ENCODE peak calls at places on chromosomes 6 and 20, in seven cellular contexts. Y is fibroblast of pulmonary artery, I is SK-N-SH, L is psoas muscle, E is AG10803, K is GM23338, C is IMR-90. T is an unnamed sample.

GRCh38 chr6:157267109-157267611 is 56.2 kb downstream of the TMEM242 start:
- DNase-seq in Y (no peak), I (no peak), L (no peak), E (no peak), K (peak), C (no peak), T (no peak)

GRCh38 chr20:8020314-8021079 is 936 bp upstream of the TMX4 start:
- DNase-seq in Y (no peak), I (no peak), L (no peak), E (peak), K (no peak), C (no peak), T (no peak)

GRCh38 chr6:14025160-14025559 is 92.4 kb upstream of the CD83 start:
- DNase-seq in Y (no peak), I (no peak), L (no peak), E (no peak), K (no peak), C (no peak), T (no peak)

GRCh38 chr20:61749406-61750075 is 316.1 kb downstream of the TAF4 start:
- DNase-seq in Y (no peak), I (no peak), L (peak), E (no peak), K (no peak), C (no peak), T (no peak)

GRCh38 chr6:25872804-25873203 is 1.2 kb downstream of the SLC17A3 start:
- DNase-seq in Y (no peak), I (no peak), L (no peak), E (no peak), K (no peak), C (no peak), T (no peak)

GRCh38 chr6:149614352-149614751 is 34.2 kb downstream of the KATNA1 start:
- DNase-seq in Y (peak), I (no peak), L (no peak), E (peak), K (no peak), C (peak), T (peak)

GRCh38 chr6:32852018-32852843 is 1.3 kb downstream of the TAP1 start:
- DNase-seq in Y (peak), I (no peak), L (no peak), E (peak), K (peak), C (no peak), T (peak)

GRCh38 chr20:8318999-8319614 is 187.0 kb downstream of the PLCB1 start:
- DNase-seq in Y (no peak), I (no peak), L (no peak), E (no peak), K (no peak), C (no peak), T (no peak)

GRCh38 chr6:19368511-19368910 is 468.7 kb upstream of the ID4 start:
- DNase-seq in Y (peak), I (no peak), L (no peak), E (peak), K (no peak), C (peak), T (peak)

GRCh38 chr6:125787791-125788190 is 3.0 kb upstream of the NCOA7 start:
- DNase-seq in Y (peak), I (no peak), L (no peak), E (peak), K (no peak), C (peak), T (peak)

GRCh38 chr6:52233975-52234823 is 10.1 kb downstream of the IL17F start:
- DNase-seq in Y (peak), I (peak), L (peak), E (peak), K (peak), C (peak), T (peak)

GRCh38 chr6:112154711-112155110 is 67.3 kb downstream of the FAM229B start:
- DNase-seq in Y (no peak), I (no peak), L (no peak), E (no peak), K (no peak), C (no peak), T (no peak)

GRCh38 chr20:19901226-19901625 is 115.9 kb upstream of the NAA20 start:
- DNase-seq in Y (no peak), I (no peak), L (no peak), E (no peak), K (no peak), C (no peak), T (no peak)

GRCh38 chr20:51481311-51481997 is 61.1 kb downstream of the NFATC2 start:
- DNase-seq in Y (no peak), I (no peak), L (no peak), E (no peak), K (no peak), C (no peak), T (no peak)

GRCh38 chr20:13147071-13147961 is 73.8 kb upstream of the ISM1 start:
- DNase-seq in Y (no peak), I (no peak), L (no peak), E (peak), K (no peak), C (no peak), T (peak)

GRCh38 chr20:7090753-7091310 is 323.3 kb downstream of the BMP2 start:
- DNase-seq in Y (no peak), I (no peak), L (no peak), E (no peak), K (peak), C (no peak), T (no peak)

GRCh38 chr6:85640806-85641205 is 1.9 kb downstream of the SYNCRIP start:
- DNase-seq in Y (no peak), I (no peak), L (no peak), E (no peak), K (no peak), C (peak), T (peak)

GRCh38 chr6:74677463-74677862 is 528.4 kb downstream of the COL12A1 start:
- DNase-seq in Y (no peak), I (no peak), L (no peak), E (no peak), K (no peak), C (no peak), T (no peak)

GRCh38 chr6:26520840-26521484 is 17.2 kb upstream of the HMGN4 start:
- DNase-seq in Y (peak), I (peak), L (peak), E (peak), K (peak), C (peak), T (peak)

GRCh38 chr6:75611702-75612375 is 10.2 kb downstream of the SENP6 start:
- DNase-seq in Y (no peak), I (no peak), L (no peak), E (peak), K (no peak), C (peak), T (peak)

GRCh38 chr6:25706314-25707014 is 48.1 kb upstream of the SLC17A4 start:
- DNase-seq in Y (peak), I (peak), L (peak), E (no peak), K (no peak), C (no peak), T (peak)

GRCh38 chr6:158597565-158597964 is 37.7 kb downstream of the TMEM181 start:
- DNase-seq in Y (no peak), I (no peak), L (no peak), E (no peak), K (no peak), C (no peak), T (no peak)

GRCh38 chr6:158593670-158594069 is 33.8 kb downstream of the TMEM181 start:
- DNase-seq in Y (no peak), I (no peak), L (no peak), E (no peak), K (no peak), C (no peak), T (no peak)

GRCh38 chr6:158596861-158597260 is 37.0 kb downstream of the TMEM181 start:
- DNase-seq in Y (no peak), I (peak), L (no peak), E (no peak), K (no peak), C (no peak), T (no peak)

GRCh38 chr6:158591134-158591809 is 31.4 kb downstream of the TMEM181 start:
- DNase-seq in Y (no peak), I (no peak), L (no peak), E (no peak), K (no peak), C (no peak), T (no peak)

DNA sequence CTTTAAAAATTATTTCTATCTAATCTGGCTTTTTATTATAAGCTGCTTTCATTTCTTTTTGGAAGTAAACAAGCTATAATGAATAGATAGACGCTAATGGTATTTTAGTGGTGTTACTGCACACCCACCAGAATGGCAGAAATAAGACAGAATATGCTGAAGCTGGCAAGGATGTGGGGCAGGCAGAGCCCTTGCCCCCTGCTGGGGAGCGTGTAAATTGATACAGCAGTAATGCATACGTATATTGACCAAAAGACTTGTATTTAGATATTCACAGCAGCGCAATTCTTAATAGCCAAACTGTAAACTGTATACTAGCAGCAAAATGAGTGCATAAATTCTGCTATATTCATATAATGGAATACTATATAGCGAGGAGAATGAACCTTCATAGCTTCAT is 35.3 kb downstream of the TMEM181 start:
- DNase-seq in Y (peak), I (peak), L (no peak), E (peak), K (no peak), C (no peak), T (no peak)
- TF ChIP-seq CTCF in Y (peak), I (peak), L (no peak), E (peak), K (no peak), C (peak), T (peak)

DNA sequence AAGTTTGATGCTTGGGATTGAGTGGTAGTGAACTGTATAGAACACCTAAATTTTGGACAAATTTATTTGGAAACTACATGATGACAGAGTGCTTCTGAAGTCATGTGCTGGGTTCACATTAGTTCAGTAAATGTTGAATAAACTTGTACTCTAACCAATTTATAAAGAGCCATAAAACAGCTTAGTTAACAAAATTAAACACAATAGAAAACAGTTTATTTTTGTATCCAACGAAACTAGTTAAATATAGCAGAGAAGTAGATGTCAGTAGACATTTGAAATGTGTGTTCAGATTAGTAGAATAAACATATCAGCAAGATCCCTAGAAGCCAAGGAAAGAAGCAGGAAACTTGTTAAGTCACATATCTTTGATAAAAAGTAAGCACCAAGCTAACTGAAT is 32.1 kb downstream of the SCAF8 start:
- DNase-seq in Y (no peak), I (no peak), L (no peak), E (no peak), K (no peak), C (no peak), T (no peak)
- H3K4me3 ChIP-seq in Y (no peak), I (no peak), L (no peak), E (no peak), K (no peak), C (no peak), T (no peak)

GRCh38 chr6:37698264-37699137 is 818 bp upstream of the MDGA1 start:
- DNase-seq in Y (peak), I (peak), L (peak), E (peak), K (peak), C (peak), T (no peak)
- TF ChIP-seq CTCF in Y (no peak), I (no peak), L (no peak), E (no peak), K (no peak), C (no peak), T (no peak)

GRCh38 chr6:137869781-137870180 is 2.7 kb downstream of the TNFAIP3 start:
- DNase-seq in Y (no peak), I (no peak), L (no peak), E (no peak), K (no peak), C (no peak), T (no peak)
- H3K4me3 ChIP-seq in Y (peak), I (no peak), L (peak), E (no peak), K (no peak), C (peak), T (peak)

GRCh38 chr6:63635563-63636515 is at the start of gene PHF3:
- DNase-seq in Y (peak), I (peak), L (peak), E (peak), K (peak), C (peak), T (peak)
- TF ChIP-seq CTCF in Y (peak), I (peak), L (no peak), E (peak), K (no peak), C (peak), T (peak)

DNA sequence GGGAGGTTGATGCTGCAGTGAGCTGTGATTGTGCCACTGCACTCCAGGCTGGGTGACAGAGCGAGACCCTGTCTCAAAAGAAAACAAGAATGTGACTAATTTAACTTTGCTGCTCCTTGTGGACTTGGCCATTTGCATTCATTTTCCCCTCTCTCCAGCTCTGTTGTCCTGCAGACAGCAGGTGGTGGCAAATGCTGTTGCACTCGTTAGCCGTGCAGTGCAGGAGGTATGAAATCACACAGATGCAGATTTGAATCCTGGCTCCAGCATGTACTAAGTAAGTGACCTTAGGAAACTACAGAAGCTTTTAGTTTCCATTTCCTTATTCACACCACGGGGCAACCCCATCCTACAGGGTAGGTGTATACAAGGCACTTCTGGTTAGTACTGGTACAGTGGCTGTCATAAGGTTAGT is 9.6 kb upstream of the BEND3 start:
- DNase-seq in Y (no peak), I (no peak), L (no peak), E (no peak), K (peak), C (no peak), T (no peak)
- H3K4me3 ChIP-seq in Y (no peak), I (no peak), L (no peak), E (no peak), K (no peak), C (no peak), T (no peak)

GRCh38 chr20:25058051-25058796 is at the start of gene ACSS1:
- DNase-seq in Y (peak), I (peak), L (peak), E (peak), K (peak), C (peak), T (peak)

GRCh38 chr20:25058797-25059486 is 1.0 kb upstream of the ACSS1 start:
- DNase-seq in Y (peak), I (peak), L (no peak), E (no peak), K (peak), C (peak), T (no peak)

GRCh38 chr20:25056601-25057233 is 1.2 kb downstream of the ACSS1 start:
- DNase-seq in Y (no peak), I (no peak), L (no peak), E (no peak), K (no peak), C (no peak), T (no peak)

GRCh38 chr20:25055711-25056492 is 2.0 kb downstream of the ACSS1 start:
- DNase-seq in Y (no peak), I (no peak), L (no peak), E (no peak), K (no peak), C (peak), T (no peak)

DNA sequence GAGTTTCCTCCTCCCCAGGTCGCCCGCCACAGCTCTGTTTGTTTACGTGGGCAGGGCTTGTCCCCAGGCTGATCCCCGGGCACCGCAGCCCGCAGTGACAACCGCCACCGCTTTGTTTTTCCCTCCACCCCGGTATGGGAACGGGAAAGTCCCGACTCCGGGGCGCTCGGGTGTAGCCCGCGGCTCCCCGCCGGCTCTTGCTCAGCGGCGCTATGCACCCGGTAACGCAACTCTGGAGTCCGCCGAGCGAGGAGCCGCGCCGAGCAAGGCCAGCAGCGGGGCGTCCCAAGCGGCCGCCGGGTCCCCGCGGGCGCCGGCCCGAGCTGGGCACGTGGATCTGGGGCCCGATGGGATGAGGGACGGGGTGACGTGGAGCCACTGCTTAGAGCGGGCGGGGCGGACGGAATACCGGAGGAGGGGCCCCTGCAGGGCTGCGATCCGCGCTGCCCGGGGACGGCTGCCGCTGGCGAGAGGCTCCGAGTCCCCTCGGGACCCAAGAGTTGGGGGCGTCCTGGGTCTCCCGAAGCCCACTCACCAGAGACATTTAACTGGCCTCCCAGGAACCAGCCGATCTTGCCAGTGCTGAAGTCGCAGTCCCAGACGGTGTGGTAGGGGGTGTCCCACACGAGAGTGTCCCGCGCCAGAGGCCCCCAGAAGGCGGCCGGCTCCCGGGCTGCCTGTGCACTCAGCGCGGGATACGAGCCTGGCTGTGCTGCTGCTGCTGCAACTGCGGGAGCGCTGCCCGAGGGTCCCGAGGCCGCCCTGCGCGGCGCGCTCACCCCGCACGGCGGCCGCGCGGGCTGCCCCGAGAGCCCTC is 497 bp downstream of the ACSS1 start:
- DNase-seq in Y (peak), I (peak), L (peak), E (peak), K (peak), C (peak), T (peak)
- TF ChIP-seq CTCF in Y (no peak), I (no peak), L (no peak), E (no peak), K (no peak), C (no peak), T (no peak)

DNA sequence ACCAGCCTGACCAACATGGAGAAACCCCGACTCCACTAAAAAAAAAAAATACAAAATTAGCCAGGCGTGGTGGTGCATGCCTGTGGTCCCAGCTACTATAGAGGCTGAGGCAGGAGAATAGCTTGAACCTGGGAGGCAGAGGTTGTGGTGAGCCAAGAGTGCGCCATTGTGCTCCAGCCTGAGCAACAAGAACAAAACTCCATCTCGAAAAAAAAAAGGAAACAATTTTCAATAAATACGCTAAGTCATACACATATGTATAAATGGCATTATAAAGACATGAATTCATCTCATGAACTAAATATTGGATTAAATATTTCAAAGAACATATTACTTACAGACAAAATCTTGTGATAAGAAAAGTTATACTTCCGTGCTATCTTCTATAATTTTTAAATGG is 2.9 kb downstream of the ARHGAP18 start:
- DNase-seq in Y (no peak), I (no peak), L (no peak), E (no peak), K (no peak), C (no peak), T (no peak)
- H3K4me3 ChIP-seq in Y (no peak), I (peak), L (peak), E (no peak), K (no peak), C (no peak), T (no peak)

DNA sequence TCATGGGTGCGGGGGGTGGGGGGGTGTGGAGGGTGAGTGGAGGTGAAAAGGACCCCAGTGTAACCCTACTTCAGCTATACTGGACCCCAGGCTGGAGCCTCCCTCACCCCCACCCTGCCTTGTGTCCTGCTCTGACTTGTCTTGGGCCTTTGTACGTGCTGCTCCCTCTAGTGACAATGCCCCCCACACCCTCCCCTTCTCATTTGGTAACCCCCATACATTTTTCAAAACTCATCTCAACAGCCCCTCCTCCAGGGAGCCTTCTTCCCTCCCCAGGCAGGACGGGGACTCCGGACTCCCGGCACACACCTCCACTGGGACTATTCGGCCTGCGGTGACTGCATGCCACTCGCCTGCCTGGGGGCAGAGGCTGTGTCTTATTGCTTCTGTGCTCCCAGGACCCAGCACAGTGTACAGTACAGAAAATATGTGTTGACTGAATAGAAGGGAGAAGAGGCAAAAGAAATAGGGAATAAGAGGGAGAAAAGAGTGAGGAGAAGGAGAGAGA is 108.2 kb downstream of the VEGFA start:
- DNase-seq in Y (no peak), I (no peak), L (no peak), E (no peak), K (no peak), C (no peak), T (no peak)
- TF ChIP-seq CTCF in Y (no peak), I (no peak), L (no peak), E (no peak), K (no peak), C (no peak), T (no peak)

T was measured in fibroblast of the aortic adventitia.